ENCODE peak calls at places on chromosomes 13 and 19, in ten cellular contexts. B is progenitor cell of endocrine pancreas; F is activated naive CD8-positive, alpha-beta T cell treated with anti-CD3 and anti-CD28 coated beads for 36 hours; C is kidney epithelial cell; Z is AG04450; Q is HCEC 1CT; D is HuH-7; G is H7; N is NCI-H1105; M is A549. Y is an unnamed sample.

GRCh38 chr19:10043286-10043927 is 30.1 kb downstream of the RDH8 start:
- DNase-seq in C (no peak), F (no peak), D (no peak), B (no peak), G (no peak), N (no peak), Q (no peak), M (no peak), Z (no peak), Y (no peak)

GRCh38 chr19:56960959-56961622 is 120.6 kb upstream of the PEG3 start:
- DNase-seq in D (no peak), Q (no peak), N (no peak), Z (no peak), B (no peak), F (no peak), G (no peak), C (no peak), M (no peak), Y (no peak)

GRCh38 chr13:41018583-41018909 is 570 bp downstream of the ELF1 start:
- DNase-seq in M (no peak), F (no peak), C (no peak), Z (no peak), B (no peak), Q (no peak), G (no peak), D (no peak), N (no peak), Y (no peak)

GRCh38 chr13:52405767-52406494 is at the start of gene THSD1:
- DNase-seq in F (peak), D (peak), N (no peak), Z (no peak), G (peak), M (peak), B (peak), Q (peak), C (no peak), Y (peak)

GRCh38 chr13:72062566-72062965 is 195.6 kb upstream of the DACH1 start:
- DNase-seq in C (no peak), Z (no peak), Q (no peak), M (peak), N (no peak), B (no peak), F (no peak), G (no peak), D (no peak), Y (no peak)

GRCh38 chr13:76723551-76724232 is 162.5 kb downstream of the KCTD12 start:
- DNase-seq in D (no peak), Z (peak), G (no peak), Q (peak), B (no peak), F (no peak), N (no peak), M (no peak), C (peak), Y (peak)

GRCh38 chr13:42110410-42111155 is 62.1 kb downstream of the DGKH start:
- DNase-seq in C (no peak), Z (peak), B (no peak), D (peak), F (no peak), Q (peak), M (peak), G (peak), N (peak), Y (peak)

GRCh38 chr19:57016491-57016890 is 103.3 kb upstream of the USP29 start:
- DNase-seq in C (no peak), B (no peak), N (no peak), G (no peak), F (no peak), M (no peak), D (no peak), Q (no peak), Z (no peak), Y (no peak)

Y was measured in AG20443.